ENCODE peak calls at places on chromosomes 16 and 17, in six cellular contexts. Z is GM12878, T is HCT116, X is upper lobe of left lung, C is HepG2, U is K562. D is an unnamed sample.

GRCh38 chr16:17382949-17383348 is 87.8 kb downstream of the XYLT1 start:
- ATAC-seq in Z (no peak), T (no peak), X (no peak), C (no peak), U (no peak), D (peak)

GRCh38 chr17:50928662-50929061 is 62.5 kb upstream of the TOB1 start:
- ATAC-seq in Z (no peak), T (no peak), X (no peak), C (no peak), U (no peak), D (no peak)

GRCh38 chr17:1916339-1916738 is 86.5 kb downstream of the RPA1 start:
- ATAC-seq in Z (no peak), T (no peak), X (no peak), C (no peak), U (no peak), D (no peak)

GRCh38 chr17:8469964-8470363 is 34.3 kb downstream of the NDEL1 start:
- ATAC-seq in Z (no peak), T (no peak), X (no peak), C (no peak), U (no peak), D (no peak)

GRCh38 chr17:60720763-60721531 is 43.3 kb downstream of the BCAS3 start:
- ATAC-seq in Z (peak), T (peak), X (peak), C (peak), U (peak), D (no peak)

GRCh38 chr17:33234233-33234632 is 58.9 kb downstream of the ASIC2 start:
- ATAC-seq in Z (no peak), T (no peak), X (no peak), C (no peak), U (no peak), D (no peak)

GRCh38 chr16:21727344-21727743 is 63.6 kb downstream of the OTOA start:
- ATAC-seq in Z (peak), T (no peak), X (no peak), C (no peak), U (no peak), D (no peak)

GRCh38 chr17:2192367-2193028 is 111.1 kb downstream of the SMG6 start:
- ATAC-seq in Z (peak), T (peak), X (no peak), C (no peak), U (no peak), D (peak)

GRCh38 chr16:27703545-27703944 is 153.6 kb downstream of the KATNIP start:
- ATAC-seq in Z (no peak), T (no peak), X (no peak), C (no peak), U (no peak), D (no peak)

DNA sequence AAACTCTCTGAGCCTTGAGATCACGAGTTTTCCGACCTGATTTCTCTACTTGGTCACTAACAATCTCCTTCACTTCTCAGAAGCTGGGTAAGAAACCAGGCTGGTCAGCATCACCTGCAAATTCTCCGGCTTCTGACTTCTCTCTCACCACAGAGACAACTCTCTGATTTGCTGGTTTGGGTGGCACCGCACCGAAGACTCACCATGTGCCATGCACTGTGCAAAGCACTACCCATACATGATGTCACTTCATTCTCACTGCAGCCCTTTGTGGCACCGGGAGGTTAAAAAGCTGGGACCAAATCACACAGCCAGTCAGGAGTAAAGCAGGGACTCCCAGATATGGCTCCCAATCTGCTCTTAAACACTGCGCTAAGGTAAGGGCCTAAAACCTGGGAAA is 652 bp downstream of the VAC14 start:
- ATAC-seq in Z (peak), T (peak), X (no peak), C (no peak), U (peak), D (no peak)
- H3K27ac ChIP-seq in Z (peak), T (peak), X (peak), C (peak), U (peak), D (peak)

GRCh38 chr17:73140531-73140930 is 24.3 kb upstream of the SSTR2 start:
- ATAC-seq in Z (no peak), T (no peak), X (no peak), C (no peak), U (no peak), D (no peak)

GRCh38 chr17:73145641-73146040 is 19.2 kb upstream of the SSTR2 start:
- ATAC-seq in Z (no peak), T (no peak), X (no peak), C (no peak), U (no peak), D (no peak)

GRCh38 chr17:73141411-73141810 is 23.4 kb upstream of the SSTR2 start:
- ATAC-seq in Z (no peak), T (no peak), X (no peak), C (peak), U (no peak), D (no peak)

GRCh38 chr17:73139296-73139695 is 25.5 kb upstream of the SSTR2 start:
- ATAC-seq in Z (no peak), T (no peak), X (no peak), C (no peak), U (no peak), D (no peak)

DNA sequence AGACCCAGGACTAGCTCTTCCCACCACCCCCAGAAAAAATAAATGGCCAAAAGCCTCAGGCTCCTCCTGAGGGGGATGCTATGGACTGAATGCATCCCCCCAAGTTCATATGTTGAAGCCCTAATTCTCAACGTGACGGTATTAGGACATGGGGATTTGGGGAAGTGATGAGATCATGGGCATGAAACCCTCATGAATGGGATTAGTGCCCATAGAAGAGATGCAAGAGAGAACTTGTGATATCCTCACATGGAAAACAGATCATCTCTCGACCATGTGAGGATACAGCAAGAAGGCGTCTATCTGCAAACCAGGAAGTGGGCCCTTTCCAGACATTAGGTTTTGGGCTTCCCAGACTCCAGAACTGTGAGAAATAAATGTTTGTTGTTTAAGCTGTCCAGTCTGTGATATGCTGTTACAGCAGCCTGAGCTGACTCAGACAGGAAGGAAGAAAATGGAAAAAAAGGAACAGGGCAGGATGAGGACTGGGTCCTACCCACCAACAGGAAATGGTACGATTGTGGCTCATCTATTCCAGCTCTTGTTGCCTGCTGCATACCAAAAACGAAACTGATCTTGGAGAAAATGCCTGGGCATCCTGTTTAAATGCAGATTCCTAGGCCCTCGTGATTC is 21.9 kb upstream of the SSTR2 start:
- ATAC-seq in Z (no peak), T (no peak), X (peak), C (no peak), U (no peak), D (peak)
- TF ChIP-seq POLR2AphosphoS5 in Z (no peak), T (no peak), X (no peak), C (no peak), U (no peak), D (no peak)

GRCh38 chr16:13913374-13914292 is 6.3 kb upstream of the ERCC4 start:
- ATAC-seq in Z (peak), T (no peak), X (peak), C (peak), U (no peak), D (no peak)
- TF ChIP-seq POLR2A in Z (no peak), T (no peak), X (no peak), C (no peak), U (no peak), D (no peak)

DNA sequence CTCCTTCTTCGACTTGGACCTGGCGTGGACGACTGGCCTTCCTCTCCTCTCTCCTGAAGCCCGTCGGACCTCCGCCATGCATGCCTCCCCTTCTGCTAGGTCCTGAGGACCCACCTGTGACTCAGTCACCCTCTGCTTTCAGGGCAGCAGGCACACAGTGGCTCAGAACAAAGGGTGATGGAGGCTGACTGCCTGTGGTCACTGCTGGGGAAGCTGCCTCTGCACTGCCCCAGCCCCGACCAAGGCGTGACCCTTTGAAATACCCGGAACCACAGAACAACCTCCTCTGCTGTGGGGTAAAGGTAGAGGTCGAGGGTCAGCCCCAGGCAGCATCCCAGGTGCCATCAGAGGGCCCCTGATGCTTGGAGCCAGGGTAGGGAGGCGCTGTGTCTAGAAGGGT is 12.4 kb upstream of the SLC4A1 start:
- ATAC-seq in Z (peak), T (no peak), X (no peak), C (peak), U (no peak), D (no peak)
- H3K27ac ChIP-seq in Z (no peak), T (no peak), X (peak), C (no peak), U (peak), D (peak)

GRCh38 chr17:37188157-37188556 is 187.6 kb upstream of the C17orf78 start:
- ATAC-seq in Z (no peak), T (no peak), X (no peak), C (no peak), U (no peak), D (no peak)
- TF ChIP-seq POLR2AphosphoS5 in Z (no peak), T (no peak), X (no peak), C (no peak), U (no peak), D (no peak)

DNA sequence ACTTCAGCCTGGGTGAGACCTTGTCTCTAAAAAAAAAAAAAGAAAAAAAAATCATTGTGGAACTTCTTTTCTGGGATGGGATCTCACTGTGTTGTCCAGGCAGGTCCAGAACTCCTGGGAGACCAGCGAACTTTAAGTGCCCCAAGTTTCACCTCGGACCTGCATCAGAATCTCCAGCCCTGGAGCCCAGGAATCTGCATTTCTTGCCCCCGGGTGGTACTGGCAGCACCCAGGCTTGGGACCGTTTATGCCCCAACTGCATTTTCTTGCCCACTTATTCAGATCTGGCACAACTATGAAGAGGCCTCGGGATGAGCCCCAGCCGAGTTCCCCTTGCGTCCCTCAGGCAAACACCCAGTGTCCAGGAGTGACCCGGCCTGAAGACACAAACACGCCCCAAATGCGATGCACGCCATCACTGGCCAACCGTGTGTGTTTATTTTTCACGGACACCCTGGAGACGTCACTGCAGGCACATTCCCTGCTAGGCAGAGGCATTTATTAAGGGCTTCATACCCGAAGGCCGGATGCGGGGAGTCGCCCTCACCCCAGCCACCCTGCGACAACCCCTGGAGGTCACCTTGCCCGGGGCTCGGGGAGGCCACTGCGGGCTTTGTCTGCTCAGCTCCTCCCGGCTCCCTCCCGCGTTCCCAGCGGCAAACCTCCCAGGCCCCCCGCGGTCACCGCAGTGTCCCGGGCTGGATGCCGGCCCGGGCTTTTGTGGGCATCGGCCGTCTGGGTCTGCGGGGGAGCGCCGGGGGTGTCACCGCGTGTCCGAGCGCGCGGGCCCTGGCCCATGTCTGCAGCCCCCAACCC is 684 bp upstream of the SPIRE2 start:
- ATAC-seq in Z (peak), T (peak), X (peak), C (peak), U (peak), D (peak)
- TF ChIP-seq POLR2A in Z (no peak), T (no peak), X (peak), C (peak), U (no peak), D (no peak)

GRCh38 chr17:6592193-6592592 is 35.8 kb upstream of the PITPNM3 start:
- ATAC-seq in Z (no peak), T (no peak), X (peak), C (peak), U (no peak), D (no peak)
- H3K27ac ChIP-seq in Z (no peak), T (no peak), X (peak), C (peak), U (no peak), D (peak)

GRCh38 chr17:5541610-5542202 is 42.6 kb downstream of the NLRP1 start:
- ATAC-seq in Z (no peak), T (no peak), X (no peak), C (no peak), U (no peak), D (no peak)

GRCh38 chr17:5540321-5540720 is 44.0 kb downstream of the NLRP1 start:
- ATAC-seq in Z (no peak), T (no peak), X (no peak), C (no peak), U (no peak), D (no peak)

GRCh38 chr17:5545051-5545987 is 39.0 kb downstream of the NLRP1 start:
- ATAC-seq in Z (no peak), T (no peak), X (no peak), C (no peak), U (no peak), D (no peak)

GRCh38 chr17:5539286-5539685 is 45.0 kb downstream of the NLRP1 start:
- ATAC-seq in Z (no peak), T (no peak), X (no peak), C (no peak), U (no peak), D (no peak)

GRCh38 chr17:5544115-5544514 is 40.2 kb downstream of the NLRP1 start:
- ATAC-seq in Z (no peak), T (no peak), X (no peak), C (no peak), U (no peak), D (no peak)
- TF ChIP-seq POLR2AphosphoS5 in Z (no peak), T (no peak), X (no peak), C (no peak), U (no peak), D (no peak)

GRCh38 chr17:78040561-78041400 is 82.3 kb downstream of the TNRC6C start:
- ATAC-seq in Z (peak), T (peak), X (peak), C (no peak), U (no peak), D (peak)
- TF ChIP-seq POLR2A in Z (no peak), T (peak), X (peak), C (no peak), U (no peak), D (peak)